ENCODE peak calls at places on chromosomes 6 and 20, in seven cellular contexts. U, O, T, E, H, L and I are unnamed samples.

GRCh38 chr20:38975539-38976120 is 13.5 kb downstream of the DHX35 start:
- DNase-seq in H (no peak), T (no peak), E (no peak), U (no peak), O (peak; percentile 73), L (no peak), I (no peak)

GRCh38 chr6:157219201-157220200 is 103.8 kb downstream of the TMEM242 start:
- DNase-seq in E (peak; percentile 36), U (no peak), H (peak; percentile 65), T (no peak), L (peak; percentile 69), O (peak; percentile 63), I (peak; percentile 22)

GRCh38 chr6:166870602-166871208 is 85.6 kb downstream of the RNASET2 start:
- DNase-seq in E (no peak), O (no peak), L (no peak), H (no peak), T (no peak), U (no peak), I (no peak)

GRCh38 chr20:34922654-34923381 is 32.8 kb downstream of the GSS start:
- DNase-seq in H (peak; percentile 56), O (peak; percentile 83), T (no peak), E (peak; percentile 66), L (no peak), U (no peak), I (peak; percentile 90)

GRCh38 chr20:57840504-57841296 is 130.9 kb upstream of the PMEPA1 start:
- DNase-seq in H (no peak), O (no peak), L (peak; percentile 20), U (no peak), T (no peak), E (no peak), I (no peak)

GRCh38 chr20:61754976-61755778 is 310.5 kb downstream of the TAF4 start:
- DNase-seq in O (no peak), H (no peak), L (no peak), E (peak; percentile 4), U (no peak), T (no peak), I (no peak)

GRCh38 chr20:46811328-46812084 is 83.1 kb upstream of the EYA2 start:
- DNase-seq in O (no peak), E (no peak), U (no peak), T (peak; percentile 53), H (no peak), L (no peak), I (no peak)

GRCh38 chr6:90896165-90896549 is 309.3 kb upstream of the MAP3K7 start:
- DNase-seq in T (no peak), H (no peak), L (no peak), O (no peak), E (peak; percentile 15), U (no peak), I (peak; percentile 4)

GRCh38 chr20:6134592-6134991 is 11.8 kb upstream of the FERMT1 start:
- DNase-seq in E (no peak), T (no peak), O (no peak), H (no peak), L (no peak), U (no peak), I (no peak)

GRCh38 chr6:111980979-111981378 is 72.9 kb upstream of the CCN6 start:
- DNase-seq in U (no peak), L (no peak), T (no peak), E (no peak), H (no peak), O (no peak), I (no peak)

GRCh38 chr6:32087574-32088486 is 21.3 kb downstream of the TNXB start:
- DNase-seq in H (peak; percentile 95), O (peak; percentile 46), T (peak; percentile 92), L (peak; percentile 94), U (peak; percentile 56), E (peak; percentile 84), I (peak; percentile 68)

GRCh38 chr6:145886228-145886956 is 71.8 kb upstream of the FBXO30 start:
- DNase-seq in O (peak; percentile 88), H (no peak), L (no peak), E (peak; percentile 52), T (no peak), U (no peak), I (no peak)

GRCh38 chr6:167221408-167222201 is 63.8 kb upstream of the GPR31 start:
- DNase-seq in H (no peak), L (no peak), O (no peak), U (no peak), E (no peak), T (no peak), I (no peak)

GRCh38 chr20:45450097-45450818 is 19.3 kb upstream of the WFDC2 start:
- DNase-seq in T (no peak), U (no peak), H (peak; percentile 84), L (peak; percentile 47), E (peak; percentile 33), O (peak; percentile 51), I (peak; percentile 23)

GRCh38 chr6:46688966-46689335 is 1.3 kb downstream of the TDRD6 start:
- DNase-seq in O (no peak), U (no peak), E (no peak), L (no peak), H (no peak), T (no peak), I (no peak)

GRCh38 chr20:58078741-58079522 is 149.5 kb downstream of the ANKRD60 start:
- DNase-seq in H (no peak), U (no peak), L (no peak), O (no peak), T (peak; percentile 22), E (no peak), I (no peak)

GRCh38 chr20:25250508-25250907 is 2.6 kb downstream of the PYGB start:
- DNase-seq in U (no peak), O (peak; percentile 18), E (no peak), T (no peak), H (no peak), L (no peak), I (no peak)

GRCh38 chr6:77030929-77031674 is 432.2 kb downstream of the HTR1B start:
- DNase-seq in T (no peak), U (no peak), O (no peak), H (no peak), E (peak; percentile 50), L (no peak), I (peak; percentile 71)

GRCh38 chr6:168678588-168678987 is 237.6 kb downstream of the SMOC2 start:
- DNase-seq in T (peak; percentile 20), H (no peak), L (no peak), O (no peak), E (no peak), U (no peak), I (peak; percentile 82)

GRCh38 chr6:151729829-151730495 is 77.5 kb upstream of the ESR1 start:
- DNase-seq in O (no peak), H (peak; percentile 29), E (no peak), U (no peak), L (peak; percentile 37), T (no peak), I (no peak)

GRCh38 chr6:27213544-27214125 is 33.9 kb upstream of the PRSS16 start:
- DNase-seq in H (peak; percentile 82), U (no peak), O (peak; percentile 29), E (peak; percentile 63), L (peak; percentile 73), T (peak; percentile 82), I (peak; percentile 50)

GRCh38 chr20:34998331-34998950 is 42.8 kb downstream of the MYH7B start:
- DNase-seq in L (peak; percentile 76), U (no peak), H (peak; percentile 29), O (no peak), T (peak; percentile 66), E (no peak), I (no peak)

GRCh38 chr20:18003897-18004296 is 35.1 kb downstream of the MGME1 start:
- DNase-seq in E (no peak), O (no peak), U (no peak), L (no peak), H (no peak), T (no peak), I (peak; percentile 90)

GRCh38 chr6:23106951-23107350 is 537.6 kb downstream of the HDGFL1 start:
- DNase-seq in E (peak; percentile 79), O (peak; percentile 92), H (no peak), U (no peak), T (no peak), L (no peak), I (no peak)

DNA sequence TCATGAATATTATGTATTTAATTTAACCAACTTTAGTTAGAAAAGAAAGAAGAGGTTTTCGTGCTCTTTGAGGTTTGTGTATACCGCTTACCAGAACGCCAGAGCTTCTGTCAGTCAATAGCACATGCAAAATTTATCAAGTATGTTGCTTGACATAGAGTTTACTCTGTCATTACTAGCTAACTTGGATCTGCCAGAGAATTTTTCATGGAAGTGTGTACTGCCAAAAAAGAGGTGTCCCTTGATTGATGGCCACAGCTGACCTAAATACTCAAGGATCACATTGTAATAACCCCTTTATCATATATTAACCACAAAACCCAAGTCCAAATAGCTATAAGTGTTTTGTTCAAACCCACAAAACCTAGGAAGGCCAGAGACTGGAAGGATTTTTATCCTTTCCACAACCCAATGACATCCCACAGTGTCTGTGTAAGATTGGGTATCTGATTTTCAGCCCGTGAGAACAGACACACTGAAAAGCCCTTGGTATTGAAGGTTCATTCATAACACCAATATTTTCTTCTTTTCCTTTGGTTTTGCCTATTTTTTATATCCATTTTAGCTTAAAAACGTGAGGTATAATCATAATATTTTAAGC is 194.0 kb upstream of the EYA4 start:
- DNase-seq in L (no peak), H (no peak), T (no peak), U (no peak), O (no peak), E (no peak), I (no peak)
- H3K27ac ChIP-seq in L (no peak overlapping the region), H (no peak overlapping the region), T (no peak overlapping the region), U (no peak overlapping the region), O (no peak overlapping the region), E (no peak overlapping the region), I (no peak overlapping the region)

GRCh38 chr6:30654798-30655742 is 8.1 kb downstream of the C6orf136 start:
- DNase-seq in O (no peak), L (no peak), E (no peak), T (no peak), U (no peak), H (no peak), I (no peak)
- H2AK5ac ChIP-seq in O (no peak overlapping the region), L (no peak overlapping the region), E (no peak overlapping the region), T (no peak overlapping the region), U (no peak overlapping the region), H (no peak overlapping the region), I (no peak overlapping the region)

GRCh38 chr20:16083639-16084280 is 489.5 kb downstream of the KIF16B start:
- DNase-seq in E (no peak), U (no peak), L (no peak), H (no peak), T (no peak), O (no peak), I (no peak)
- H3K27ac ChIP-seq in E (no peak overlapping the region), U (no peak overlapping the region), L (no peak overlapping the region), H (no peak overlapping the region), T (no peak overlapping the region), O (no peak overlapping the region), I (no peak overlapping the region)

GRCh38 chr6:134482585-134483346 is 164.9 kb upstream of the SGK1 start:
- DNase-seq in L (no peak), H (no peak), E (no peak), U (no peak), T (no peak), O (no peak), I (no peak)

GRCh38 chr6:134481953-134482352 is 164.0 kb upstream of the SGK1 start:
- DNase-seq in L (no peak), H (no peak), O (no peak), U (no peak), T (no peak), E (no peak), I (no peak)

GRCh38 chr6:134478764-134479399 is 161.0 kb upstream of the SGK1 start:
- DNase-seq in T (no peak), E (no peak), O (no peak), U (no peak), H (no peak), L (no peak), I (no peak)

GRCh38 chr6:134477991-134478635 is 160.2 kb upstream of the SGK1 start:
- DNase-seq in U (no peak), H (no peak), E (no peak), T (no peak), O (peak; percentile 71), L (no peak), I (no peak)

GRCh38 chr6:134480593-134480992 is 162.7 kb upstream of the SGK1 start:
- DNase-seq in U (no peak), T (no peak), E (no peak), L (no peak), H (no peak), O (peak; percentile 51), I (no peak)
- H2AK5ac ChIP-seq in U (no peak overlapping the region), T (no peak overlapping the region), E (no peak overlapping the region), L (no peak overlapping the region), H (no peak overlapping the region), O (no peak overlapping the region), I (no peak overlapping the region)